ENCODE peak calls at places on chromosomes 16 and 17, in four cellular contexts. One of them, this sample, is unnamed.

GRCh38 chr17:8188408-8188839 is 1.6 kb downstream of the BORCS6 start:
- DNase-seq in BE2C: no peak
- DNase-seq in psoas muscle: no peak
- DNase-seq in heart right ventricle: no peak
- DNase-seq in this sample: no peak

GRCh38 chr16:24146523-24146922 is 109.6 kb upstream of the CACNG3 start:
- DNase-seq in BE2C: no peak
- DNase-seq in psoas muscle: no peak
- DNase-seq in heart right ventricle: peak; percentile 13
- DNase-seq in this sample: no peak

GRCh38 chr17:71118039-71118438 is 948.7 kb downstream of the KCNJ2 start:
- DNase-seq in BE2C: peak; percentile 37
- DNase-seq in heart right ventricle: no peak
- DNase-seq in psoas muscle: no peak
- DNase-seq in this sample: no peak

GRCh38 chr17:9671559-9671958 is 26.2 kb downstream of the USP43 start:
- DNase-seq in heart right ventricle: no peak
- DNase-seq in psoas muscle: no peak
- DNase-seq in BE2C: no peak
- DNase-seq in this sample: no peak

GRCh38 chr17:15432807-15433547 is 34.4 kb downstream of the CDRT4 start:
- DNase-seq in psoas muscle: no peak
- DNase-seq in heart right ventricle: no peak
- DNase-seq in BE2C: no peak
- DNase-seq in this sample: no peak

GRCh38 chr17:1402268-1402598 is 2.2 kb upstream of the YWHAE start:
- DNase-seq in BE2C: no peak
- DNase-seq in heart right ventricle: no peak
- DNase-seq in psoas muscle: no peak
- DNase-seq in this sample: no peak

GRCh38 chr16:4420703-4421102 is 4.3 kb upstream of the CORO7 start:
- DNase-seq in psoas muscle: no peak
- DNase-seq in BE2C: no peak
- DNase-seq in heart right ventricle: no peak
- DNase-seq in this sample: no peak

GRCh38 chr16:31331141-31331764 is 23.7 kb upstream of the ITGAX start:
- DNase-seq in psoas muscle: no peak
- DNase-seq in heart right ventricle: no peak
- DNase-seq in BE2C: no peak
- DNase-seq in this sample: no peak

GRCh38 chr16:82175627-82176026 is 5.6 kb upstream of the MPHOSPH6 start:
- DNase-seq in heart right ventricle: no peak
- DNase-seq in BE2C: no peak
- DNase-seq in psoas muscle: no peak
- DNase-seq in this sample: no peak

GRCh38 chr16:10579965-10580918 is at the start of gene EMP2:
- DNase-seq in heart right ventricle: peak; percentile 86
- DNase-seq in BE2C: peak; percentile 79
- DNase-seq in psoas muscle: peak; percentile 82
- DNase-seq in this sample: peak; percentile 81

GRCh38 chr16:23874613-23875294 is 39.0 kb downstream of the PRKCB start:
- DNase-seq in heart right ventricle: no peak
- DNase-seq in BE2C: no peak
- DNase-seq in psoas muscle: no peak
- DNase-seq in this sample: no peak

GRCh38 chr16:85651822-85652430 is 36.8 kb downstream of the GINS2 start:
- DNase-seq in heart right ventricle: no peak
- DNase-seq in BE2C: peak; percentile 60
- DNase-seq in psoas muscle: peak; percentile 29
- DNase-seq in this sample: no peak

GRCh38 chr16:28585674-28586073 is 11.2 kb downstream of the SULT1A2 start:
- DNase-seq in heart right ventricle: no peak
- DNase-seq in BE2C: no peak
- DNase-seq in psoas muscle: no peak
- DNase-seq in this sample: no peak

GRCh38 chr16:83994087-83994486 is 26.0 kb downstream of the NECAB2 start:
- DNase-seq in psoas muscle: no peak
- DNase-seq in BE2C: no peak
- DNase-seq in heart right ventricle: no peak
- DNase-seq in this sample: no peak

GRCh38 chr17:17570207-17570797 is 21.2 kb downstream of the PEMT start:
- DNase-seq in psoas muscle: peak; percentile 53
- DNase-seq in BE2C: peak; percentile 63
- DNase-seq in heart right ventricle: peak; percentile 49
- DNase-seq in this sample: no peak

GRCh38 chr16:79013004-79013403 is 587.5 kb downstream of the MAF start:
- DNase-seq in BE2C: no peak
- DNase-seq in heart right ventricle: no peak
- DNase-seq in psoas muscle: no peak
- DNase-seq in this sample: no peak

GRCh38 chr17:76983075-76983411 is 114.8 kb downstream of the MGAT5B start:
- DNase-seq in BE2C: no peak
- DNase-seq in psoas muscle: no peak
- DNase-seq in heart right ventricle: no peak
- DNase-seq in this sample: no peak

GRCh38 chr17:9199474-9200196 is 178.3 kb downstream of the NTN1 start:
- DNase-seq in heart right ventricle: peak; percentile 47
- DNase-seq in BE2C: no peak
- DNase-seq in psoas muscle: no peak
- DNase-seq in this sample: no peak

GRCh38 chr17:67221062-67221998 is 23.7 kb downstream of the HELZ start:
- DNase-seq in psoas muscle: no peak
- DNase-seq in BE2C: peak; percentile 65
- DNase-seq in heart right ventricle: peak; percentile 42
- DNase-seq in this sample: no peak

GRCh38 chr16:54654429-54654828 is 276.2 kb upstream of the IRX5 start:
- DNase-seq in heart right ventricle: no peak
- DNase-seq in BE2C: no peak
- DNase-seq in psoas muscle: no peak
- DNase-seq in this sample: no peak

GRCh38 chr17:74213897-74214386 is 571 bp downstream of the TTYH2 start:
- DNase-seq in BE2C: peak; percentile 31
- DNase-seq in heart right ventricle: peak; percentile 63
- DNase-seq in psoas muscle: no peak
- DNase-seq in this sample: no peak

GRCh38 chr17:72697602-72698146 is 394.8 kb downstream of the SLC39A11 start:
- DNase-seq in heart right ventricle: no peak
- DNase-seq in psoas muscle: no peak
- DNase-seq in BE2C: peak; percentile 80
- DNase-seq in this sample: no peak

GRCh38 chr17:181213-182163 is at the start of gene DOC2B:
- DNase-seq in BE2C: peak; percentile 39
- DNase-seq in psoas muscle: peak; percentile 72
- DNase-seq in heart right ventricle: peak; percentile 31
- DNase-seq in this sample: peak; percentile 40

GRCh38 chr16:14186007-14186953 is 115.2 kb downstream of the MRTFB start:
- DNase-seq in psoas muscle: peak; percentile 24
- DNase-seq in heart right ventricle: peak; percentile 56
- DNase-seq in BE2C: peak; percentile 68
- DNase-seq in this sample: no peak

GRCh38 chr17:33073416-33073815 is 81.8 kb downstream of the SPACA3 start:
- DNase-seq in heart right ventricle: no peak
- DNase-seq in psoas muscle: no peak
- DNase-seq in BE2C: no peak
- DNase-seq in this sample: no peak

GRCh38 chr16:66930189-66930588 is 4.0 kb downstream of the CIAO2B start:
- DNase-seq in BE2C: peak; percentile 48
- DNase-seq in heart right ventricle: no peak
- DNase-seq in psoas muscle: peak; percentile 77
- DNase-seq in this sample: peak; percentile 62

GRCh38 chr16:87844374-87844733 is 25.0 kb downstream of the SLC7A5 start:
- DNase-seq in heart right ventricle: no peak
- DNase-seq in psoas muscle: no peak
- DNase-seq in BE2C: peak; percentile 80
- DNase-seq in this sample: no peak
- TF ChIP-seq CTCF in heart right ventricle: no peak
- TF ChIP-seq CTCF in psoas muscle: peak; percentile 9
- TF ChIP-seq CTCF in BE2C: peak; percentile 54
- TF ChIP-seq CTCF in this sample: no peak

GRCh38 chr17:45227101-45227591 is 5.5 kb downstream of the FMNL1 start:
- DNase-seq in BE2C: no peak
- DNase-seq in psoas muscle: no peak
- DNase-seq in heart right ventricle: no peak
- DNase-seq in this sample: no peak

GRCh38 chr17:45225964-45226530 is 4.4 kb downstream of the FMNL1 start:
- DNase-seq in heart right ventricle: peak; percentile 71
- DNase-seq in psoas muscle: peak; percentile 70
- DNase-seq in BE2C: no peak
- DNase-seq in this sample: peak; percentile 80

GRCh38 chr17:45225051-45225700 is 3.5 kb downstream of the FMNL1 start:
- DNase-seq in BE2C: no peak
- DNase-seq in heart right ventricle: no peak
- DNase-seq in psoas muscle: no peak
- DNase-seq in this sample: no peak

GRCh38 chr17:45227631-45228120 is 6.0 kb downstream of the FMNL1 start:
- DNase-seq in BE2C: no peak
- DNase-seq in psoas muscle: no peak
- DNase-seq in heart right ventricle: no peak
- DNase-seq in this sample: no peak

DNA sequence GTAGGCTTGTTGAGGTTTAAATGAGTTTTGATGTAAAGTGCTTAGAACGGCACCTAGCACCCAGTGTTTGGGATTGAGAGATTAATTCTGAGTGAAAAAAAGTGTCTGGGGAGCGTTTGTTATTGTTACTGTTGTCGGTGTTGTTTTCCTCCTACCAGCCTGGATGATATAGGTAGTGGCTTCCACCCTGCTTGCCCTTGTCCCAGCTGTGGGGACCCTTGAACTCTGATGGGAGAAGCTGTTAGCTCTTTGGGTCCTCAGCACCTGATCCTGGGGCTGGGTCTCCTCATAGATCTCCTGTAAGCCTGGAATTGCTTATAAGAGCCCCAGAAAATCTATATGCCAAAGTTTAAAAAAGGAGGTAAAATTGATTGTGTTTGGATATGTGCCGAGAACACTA is 4.9 kb downstream of the FMNL1 start:
- DNase-seq in psoas muscle: no peak
- DNase-seq in BE2C: no peak
- DNase-seq in heart right ventricle: no peak
- DNase-seq in this sample: no peak
- H3K4me1 ChIP-seq in psoas muscle: peaks cover 15% of the 10 kb centered on the region
- H3K4me1 ChIP-seq in BE2C: peaks cover 26% of the 10 kb centered on the region
- H3K4me1 ChIP-seq in heart right ventricle: peaks cover 90% of the 10 kb centered on the region
- H3K4me1 ChIP-seq in this sample: no peaks in the 10 kb centered on the region

GRCh38 chr17:41925991-41926590 is 4.3 kb upstream of the ODAD4 start:
- DNase-seq in psoas muscle: no peak
- DNase-seq in heart right ventricle: no peak
- DNase-seq in BE2C: no peak
- DNase-seq in this sample: no peak

GRCh38 chr17:41928693-41929251 is 1.6 kb upstream of the ODAD4 start:
- DNase-seq in heart right ventricle: no peak
- DNase-seq in BE2C: no peak
- DNase-seq in psoas muscle: no peak
- DNase-seq in this sample: no peak

GRCh38 chr17:41932821-41933389 is 2.5 kb downstream of the ODAD4 start:
- DNase-seq in BE2C: no peak
- DNase-seq in heart right ventricle: no peak
- DNase-seq in psoas muscle: no peak
- DNase-seq in this sample: no peak

GRCh38 chr17:41935641-41936040 is 5.2 kb downstream of the ODAD4 start:
- DNase-seq in BE2C: no peak
- DNase-seq in psoas muscle: no peak
- DNase-seq in heart right ventricle: no peak
- DNase-seq in this sample: no peak

GRCh38 chr17:41930009-41930832 is at the start of gene ODAD4:
- DNase-seq in BE2C: peak; percentile 98
- DNase-seq in psoas muscle: peak; percentile 99
- DNase-seq in heart right ventricle: peak; percentile 96
- DNase-seq in this sample: peak; percentile 97
- TF ChIP-seq CTCF in BE2C: peak; percentile 54
- TF ChIP-seq CTCF in psoas muscle: peak; percentile 49
- TF ChIP-seq CTCF in heart right ventricle: peak; percentile 53
- TF ChIP-seq CTCF in this sample: peak; percentile 12

GRCh38 chr16:58025351-58026138 is at the start of gene MMP15:
- DNase-seq in psoas muscle: peak; percentile 66
- DNase-seq in heart right ventricle: peak; percentile 76
- DNase-seq in BE2C: peak; percentile 66
- DNase-seq in this sample: peak; percentile 90
- H3K4me1 ChIP-seq in psoas muscle: peaks cover 28% of the 10 kb centered on the region
- H3K4me1 ChIP-seq in heart right ventricle: peaks cover 75% of the 10 kb centered on the region
- H3K4me1 ChIP-seq in BE2C: peaks cover 33% of the 10 kb centered on the region
- H3K4me1 ChIP-seq in this sample: peaks cover 38% of the 10 kb centered on the region